ENCODE peak calls at places on chromosome 22, in eight cellular contexts. W is GM12865; E is activated naive CD4-positive, alpha-beta T cell treated with anti-CD3 and anti-CD28 coated beads for 36 hours; B is AG04450; Y is ELF-1; Z is iris pigment epithelial cell; R is stimulated activated naive B cell treated with anti-CD40 and anti-IgM and Interleukin-4, amounts not matched to agents 10 μg/mL and 1 μg/mL and 100 μg/mL, for 72 hours; Q is Peyer's patch. L is an unnamed sample.
A peak's percentile ranks its signal among the peaks of the same experiment; 100 is the strongest.

GRCh38 chr22:38727530-38728451 is 22.0 kb downstream of the GTPBP1 start:
- DNase-seq in Q (no peak), R (no peak), W (no peak), E (peak; percentile 3), Y (no peak), B (no peak), Z (no peak), L (no peak)

GRCh38 chr22:49997221-49997599 is 15.4 kb downstream of the IL17REL start:
- DNase-seq in E (no peak), W (no peak), R (no peak), B (no peak), Z (no peak), Y (no peak), Q (peak; percentile 87), L (peak; percentile 91)

GRCh38 chr22:29784451-29785361 is 17.5 kb downstream of the UQCR10 start:
- DNase-seq in E (no peak), W (no peak), R (no peak), Q (no peak), Z (peak; percentile 40), Y (no peak), B (no peak), L (peak; percentile 44)

GRCh38 chr22:29083576-29084566 is 11.0 kb downstream of the KREMEN1 start:
- DNase-seq in B (no peak), Q (no peak), Y (no peak), E (no peak), W (peak; percentile 43), Z (no peak), R (no peak), L (no peak)

GRCh38 chr22:22818861-22819855 is 68.5 kb upstream of the IGLL5 start:
- DNase-seq in R (no peak), B (no peak), Z (no peak), E (peak; percentile 37), Y (no peak), Q (no peak), W (peak; percentile 79), L (no peak)

GRCh38 chr22:32354360-32355351 is 3.0 kb upstream of the RFPL3 start:
- DNase-seq in Q (no peak), Y (no peak), B (peak; percentile 2), W (no peak), Z (peak; percentile 20), E (no peak), R (no peak), L (no peak)

GRCh38 chr22:45007247-45007945 is 2.4 kb downstream of the PHF21B start:
- DNase-seq in R (no peak), Q (no peak), Z (peak; percentile 34), B (no peak), Y (peak; percentile 82), E (peak; percentile 30), W (no peak), L (no peak)

GRCh38 chr22:40215266-40215665 is 37.5 kb downstream of the TNRC6B start:
- DNase-seq in Z (no peak), Q (no peak), W (no peak), R (no peak), B (no peak), E (no peak), Y (no peak), L (peak; percentile 28)

GRCh38 chr22:46001046-46001425 is 24.1 kb upstream of the WNT7B start:
- DNase-seq in B (no peak), W (no peak), Z (no peak), E (no peak), R (no peak), Q (no peak), Y (no peak), L (no peak)

L was measured in stomach.